ENCODE peak calls at places on chromosomes 11 and 22, in four cellular contexts. W, H, E and K are unnamed samples.
A peak's percentile ranks its signal among the peaks of the same experiment; 100 is the strongest.

GRCh38 chr11:18844753-18845367 is 53.3 kb upstream of the PTPN5 start:
- DNase-seq in E (no peak), H (no peak), W (no peak), K (peak; percentile 36)

GRCh38 chr22:19766506-19767426 is 6.2 kb downstream of the TBX1 start:
- DNase-seq in H (peak; percentile 60), W (peak; percentile 73), E (peak; percentile 68), K (peak; percentile 61)

GRCh38 chr11:27373856-27374602 is 11.0 kb upstream of the CCDC34 start:
- DNase-seq in H (no peak), W (no peak), E (no peak), K (no peak)

GRCh38 chr22:30574095-30574981 is at the start of gene GAL3ST1:
- DNase-seq in H (peak; percentile 80), W (peak; percentile 61), E (no peak), K (peak; percentile 43)

GRCh38 chr11:94129505-94130335 is 1.1 kb downstream of the PANX1 start:
- DNase-seq in E (peak; percentile 18), W (peak; percentile 69), H (peak; percentile 91), K (no peak)

GRCh38 chr11:727281-727701 is 20.0 kb upstream of the TALDO1 start:
- DNase-seq in H (no peak), W (no peak), E (no peak), K (peak; percentile 30)

GRCh38 chr22:50473855-50474671 is 772 bp downstream of the SBF1 start:
- DNase-seq in H (peak; percentile 47), W (no peak), E (no peak), K (no peak)

GRCh38 chr11:108007819-108008218 is 879 bp upstream of the CUL5 start:
- DNase-seq in W (no peak), E (no peak), H (no peak), K (no peak)

GRCh38 chr11:32152821-32153220 is 61.9 kb downstream of the RCN1 start:
- DNase-seq in W (no peak), E (no peak), H (no peak), K (no peak)

GRCh38 chr11:131290111-131290510 is 80.3 kb upstream of the NTM start:
- DNase-seq in H (no peak), E (no peak), W (no peak), K (no peak)

GRCh38 chr22:46576556-46577351 is 39.3 kb upstream of the CELSR1 start:
- DNase-seq in E (peak; percentile 83), W (peak; percentile 43), H (no peak), K (peak; percentile 96)

GRCh38 chr11:120482149-120482548 is 29.4 kb upstream of the GRIK4 start:
- DNase-seq in H (no peak), W (no peak), E (no peak), K (no peak)

GRCh38 chr11:15101072-15101701 is 13.5 kb upstream of the INSC start:
- DNase-seq in W (peak; percentile 77), E (peak; percentile 73), H (peak; percentile 65), K (peak; percentile 65)

GRCh38 chr22:27129266-27129665 is 471.9 kb downstream of the MIAT start:
- DNase-seq in E (no peak), H (no peak), W (no peak), K (no peak)

GRCh38 chr11:44952500-44953260 is 2.0 kb upstream of the TP53I11 start:
- DNase-seq in H (no peak), E (no peak), W (no peak), K (no peak)

GRCh38 chr11:77019976-77020591 is 14.1 kb upstream of the B3GNT6 start:
- DNase-seq in H (no peak), E (no peak), W (no peak), K (no peak)

GRCh38 chr11:73633999-73634398 is 12.4 kb upstream of the PLEKHB1 start:
- DNase-seq in E (no peak), H (no peak), W (no peak), K (no peak)

GRCh38 chr11:126544311-126545056 is 189.0 kb downstream of the ST3GAL4 start:
- DNase-seq in H (peak; percentile 25), W (peak; percentile 44), E (no peak), K (no peak)

GRCh38 chr11:118142081-118142480 is 10.5 kb downstream of the SCN4B start:
- DNase-seq in W (no peak), H (no peak), E (no peak), K (no peak)

GRCh38 chr22:41229730-41230398 is 10.9 kb downstream of the CHADL start:
- DNase-seq in H (no peak), E (no peak), W (no peak), K (no peak)

GRCh38 chr11:74570266-74571061 is 21.9 kb upstream of the POLD3 start:
- DNase-seq in W (peak; percentile 53), H (peak; percentile 74), E (peak; percentile 32), K (peak; percentile 67)

GRCh38 chr11:123702137-123702536 is 39.3 kb downstream of the ZNF202 start:
- DNase-seq in W (no peak), H (no peak), E (peak; percentile 5), K (peak; percentile 20)

GRCh38 chr22:17846326-17846992 is 72.2 kb upstream of the BID start:
- DNase-seq in E (no peak), W (no peak), H (no peak), K (no peak)

GRCh38 chr22:27719535-27720227 is 81.9 kb downstream of the MN1 start:
- DNase-seq in W (no peak), H (peak; percentile 29), E (no peak), K (no peak)

GRCh38 chr11:61293869-61294716 is 1.0 kb downstream of the VWCE start:
- DNase-seq in W (peak; percentile 39), E (peak; percentile 47), H (no peak), K (peak; percentile 79)

GRCh38 chr11:35214792-35215193 is 75.8 kb downstream of the CD44 start:
- DNase-seq in E (no peak), W (peak; percentile 68), H (no peak), K (no peak)

GRCh38 chr11:61298663-61299244 is 3.6 kb upstream of the VWCE start:
- DNase-seq in H (no peak), E (no peak), W (no peak), K (no peak)

GRCh38 chr11:66417000-66417399 is 3.8 kb upstream of the NPAS4 start:
- DNase-seq in W (no peak), H (no peak), E (no peak), K (no peak)

GRCh38 chr11:66418986-66419308 is 1.9 kb upstream of the NPAS4 start:
- DNase-seq in H (no peak), E (no peak), W (no peak), K (no peak)

GRCh38 chr11:66420671-66421476 is at the start of gene NPAS4:
- DNase-seq in E (no peak), W (peak; percentile 58), H (no peak), K (no peak)

GRCh38 chr11:66419825-66420224 is 1.0 kb upstream of the NPAS4 start:
- DNase-seq in H (no peak), E (no peak), W (peak; percentile 82), K (no peak)

GRCh38 chr11:66418168-66418985 is 2.5 kb upstream of the NPAS4 start:
- DNase-seq in E (peak; percentile 52), H (peak; percentile 55), W (peak; percentile 92), K (peak; percentile 68)
- TF ChIP-seq CTCF in E (no peak), H (no peak), W (no peak), K (peak; percentile 37)

GRCh38 chr11:62792193-62792575 is 378 bp upstream of the TMEM223 start:
- DNase-seq in W (peak; percentile 38), E (no peak), H (peak; percentile 33), K (no peak)
- TF ChIP-seq CTCF in W (no peak), E (no peak), H (no peak), K (no peak)

GRCh38 chr11:64998690-64999431 is 2.1 kb upstream of the BATF2 start:
- DNase-seq in W (no peak), E (no peak), H (peak; percentile 90), K (no peak)

GRCh38 chr11:64996327-64996709 is 453 bp downstream of the BATF2 start:
- DNase-seq in W (no peak), H (no peak), E (no peak), K (no peak)

GRCh38 chr11:64998141-64998540 is 1.4 kb upstream of the BATF2 start:
- DNase-seq in E (no peak), W (no peak), H (peak; percentile 43), K (no peak)

GRCh38 chr11:64994318-64994717 is 2.5 kb downstream of the BATF2 start:
- DNase-seq in H (no peak), W (no peak), E (no peak), K (no peak)

GRCh38 chr11:64996710-64997380 is at the start of gene BATF2:
- DNase-seq in W (peak; percentile 76), H (peak; percentile 91), E (peak; percentile 67), K (peak; percentile 53)
- TF ChIP-seq CTCF in W (no peak), H (peak; percentile 44), E (peak; percentile 25), K (no peak)

GRCh38 chr22:38300197-38300945 is 16.9 kb downstream of the CSNK1E start:
- DNase-seq in E (no peak), H (no peak), W (no peak), K (no peak)

GRCh38 chr22:38299758-38300157 is 17.5 kb downstream of the CSNK1E start:
- DNase-seq in H (no peak), E (no peak), W (no peak), K (no peak)

GRCh38 chr22:38299001-38299651 is 18.1 kb downstream of the CSNK1E start:
- DNase-seq in H (no peak), W (no peak), E (no peak), K (no peak)

GRCh38 chr22:38296372-38296771 is 20.9 kb downstream of the CSNK1E start:
- DNase-seq in H (no peak), W (no peak), E (no peak), K (no peak)

DNA sequence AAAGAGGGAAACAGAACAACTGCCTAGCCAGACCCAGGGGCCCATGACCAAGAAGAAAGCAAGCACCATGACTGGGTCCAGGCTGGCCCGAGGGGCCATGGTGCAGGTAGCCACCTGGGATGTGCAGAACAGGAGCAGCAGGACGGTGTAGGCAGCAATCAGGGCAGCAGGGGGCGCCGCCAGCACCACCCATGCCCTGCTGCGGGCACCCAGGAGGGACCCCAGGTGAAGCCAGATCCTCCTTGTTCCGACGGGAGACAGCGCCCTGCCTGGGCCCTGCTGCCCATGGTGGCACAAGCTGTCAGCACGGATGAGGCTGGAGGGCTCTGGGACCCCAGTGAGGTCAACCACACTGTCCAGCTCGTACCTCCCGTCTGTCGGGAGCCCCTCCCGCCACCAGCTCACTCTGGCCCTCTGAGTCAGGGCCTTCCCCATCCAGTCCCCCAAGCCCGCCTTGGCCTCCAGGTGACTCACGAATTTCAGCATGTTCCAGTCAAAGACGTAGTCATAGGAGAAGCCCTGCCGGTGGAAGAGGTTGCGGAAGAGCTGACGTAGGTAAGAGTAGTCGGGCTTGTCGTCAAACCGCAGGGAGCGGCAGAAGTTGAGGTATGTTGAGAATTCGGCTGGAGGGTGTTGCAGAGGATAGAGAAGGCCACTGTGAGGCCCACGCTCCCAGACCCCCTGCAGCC is 18.8 kb downstream of the CSNK1E start:
- DNase-seq in W (peak; percentile 63), E (peak; percentile 65), H (no peak), K (peak; percentile 64)
- TF ChIP-seq CTCF in W (peak; percentile 61), E (peak; percentile 65), H (peak; percentile 36), K (peak; percentile 53)

GRCh38 chr22:35315855-35316745 is 16.4 kb downstream of the TOM1 start:
- DNase-seq in W (no peak), E (no peak), H (no peak), K (no peak)

GRCh38 chr22:35318346-35319215 is 18.9 kb downstream of the TOM1 start:
- DNase-seq in W (no peak), E (no peak), H (no peak), K (no peak)

GRCh38 chr22:35322126-35322525 is 22.4 kb downstream of the TOM1 start:
- DNase-seq in E (no peak), H (no peak), W (no peak), K (no peak)

GRCh38 chr22:35317680-35318290 is 18.1 kb downstream of the TOM1 start:
- DNase-seq in E (no peak), W (peak; percentile 2), H (no peak), K (no peak)

GRCh38 chr22:35319244-35319985 is 19.7 kb downstream of the TOM1 start:
- DNase-seq in E (no peak), W (no peak), H (no peak), K (no peak)
- TF ChIP-seq CTCF in E (no peak), W (no peak), H (no peak), K (no peak)